ENCODE peak calls at places on chromosomes 13 and 19, in eight cellular contexts. A is fibroblast of the aortic adventitia; S is psoas muscle; R is fibroblast of pulmonary artery; V is fibroblast of villous mesenchyme; O is CD8-positive, alpha-beta T cell; B is fibroblast of lung; J is ovary. F is an unnamed sample.
A peak's percentile ranks its signal among the peaks of the same experiment; 100 is the strongest.

GRCh38 chr13:75836441-75836840 is 200.3 kb downstream of the LMO7 start:
- DNase-seq in A (no peak), S (no peak), R (no peak), V (no peak), O (no peak), B (no peak), J (no peak), F (no peak)

GRCh38 chr13:42075517-42075916 is 27.1 kb downstream of the DGKH start:
- DNase-seq in A (no peak), S (no peak), R (no peak), V (no peak), O (no peak), B (no peak), J (no peak), F (no peak)

GRCh38 chr13:49272296-49272695 is 24.6 kb downstream of the CDADC1 start:
- DNase-seq in A (no peak), S (no peak), R (no peak), V (no peak), O (no peak), B (no peak), J (no peak), F (no peak)

GRCh38 chr19:17491287-17491686 is 20.2 kb upstream of the PGLS start:
- DNase-seq in A (no peak), S (no peak), R (no peak), V (no peak), O (no peak), B (no peak), J (no peak), F (no peak)

GRCh38 chr13:75079226-75079625 is 402.7 kb downstream of the TBC1D4 start:
- DNase-seq in A (peak; percentile 59), S (no peak), R (peak; percentile 80), V (peak; percentile 6), O (no peak), B (peak; percentile 82), J (no peak), F (no peak)

GRCh38 chr13:79295906-79296564 is 110.0 kb downstream of the RBM26 start:
- DNase-seq in A (no peak), S (no peak), R (no peak), V (no peak), O (no peak), B (peak; percentile 7), J (no peak), F (no peak)

GRCh38 chr19:5947435-5947834 is 30.5 kb downstream of the RANBP3 start:
- DNase-seq in A (no peak), S (peak; percentile 79), R (peak; percentile 84), V (peak; percentile 94), O (no peak), B (peak; percentile 43), J (no peak), F (no peak)

GRCh38 chr19:15396436-15396835 is 16.8 kb upstream of the AKAP8 start:
- DNase-seq in A (no peak), S (no peak), R (no peak), V (no peak), O (no peak), B (no peak), J (no peak), F (no peak)

GRCh38 chr13:113819731-113820715 is 43.9 kb downstream of the GAS6 start:
- DNase-seq in A (no peak), S (peak; percentile 68), R (no peak), V (no peak), O (no peak), B (no peak), J (peak; percentile 47), F (no peak)

GRCh38 chr13:113821847-113822246 is 42.0 kb downstream of the GAS6 start:
- DNase-seq in A (no peak), S (no peak), R (no peak), V (no peak), O (no peak), B (no peak), J (peak; percentile 68), F (no peak)

GRCh38 chr13:113822266-113822665 is 41.6 kb downstream of the GAS6 start:
- DNase-seq in A (no peak), S (no peak), R (no peak), V (no peak), O (no peak), B (no peak), J (peak; percentile 40), F (no peak)

GRCh38 chr13:113819341-113819730 is 44.5 kb downstream of the GAS6 start:
- DNase-seq in A (no peak), S (peak; percentile 53), R (no peak), V (no peak), O (no peak), B (no peak), J (no peak), F (no peak)

DNA sequence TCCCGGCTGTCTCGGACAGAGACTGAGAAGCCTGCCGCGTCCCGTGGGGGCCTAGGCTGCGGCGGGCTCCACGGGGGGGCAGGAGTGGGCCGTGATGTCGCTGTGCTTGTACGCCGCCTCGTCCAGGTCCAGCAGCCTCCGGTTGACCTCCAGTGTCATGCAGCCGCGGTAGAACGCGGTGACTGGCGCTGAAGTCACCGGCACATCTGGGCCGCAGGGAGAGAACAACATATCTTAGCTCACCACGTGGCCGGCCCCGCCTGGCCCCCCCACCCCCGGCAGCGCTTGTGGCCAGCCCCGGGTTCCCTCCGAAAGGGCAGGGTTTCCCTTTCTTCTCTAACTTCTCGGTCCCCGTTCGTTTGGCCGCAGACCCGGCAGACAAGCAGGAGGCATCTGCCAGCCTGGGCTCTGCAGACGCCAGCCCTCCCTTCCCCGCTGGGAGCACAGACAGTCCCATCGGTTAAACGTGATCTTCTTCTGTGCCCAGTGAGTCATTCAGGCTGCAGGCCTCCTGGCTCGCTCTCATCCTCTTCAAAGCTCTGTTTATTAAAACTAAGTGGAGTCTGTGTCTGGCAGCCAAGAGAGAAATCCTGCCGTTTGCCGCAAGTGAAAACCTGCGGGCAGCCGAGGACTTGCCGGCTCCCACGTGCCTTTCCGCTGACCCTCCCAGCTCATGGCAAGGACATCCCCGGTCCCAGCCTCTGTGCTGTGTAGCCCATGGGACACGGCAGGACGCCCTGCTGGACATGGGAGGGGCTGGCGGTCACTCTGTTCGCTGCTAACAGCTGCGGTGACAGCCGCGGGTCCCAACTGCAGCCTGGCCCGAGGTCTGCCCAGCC is 42.8 kb downstream of the GAS6 start:
- DNase-seq in A (peak; percentile 97), S (peak; percentile 95), R (peak; percentile 92), V (peak; percentile 99), O (no peak), B (peak; percentile 99), J (peak; percentile 83), F (no peak)
- H3K4me3 ChIP-seq in A (peak overlapping the region; percentile 17), S (peak overlapping the region; percentile 45), R (peak overlapping the region; percentile 21), V (peak overlapping the region; percentile 23), O (no peak overlapping the region), B (no peak overlapping the region), J (peak overlapping the region; percentile 17), F (no peak overlapping the region)

GRCh38 chr13:110258876-110259631 is 47.9 kb downstream of the COL4A1 start:
- DNase-seq in A (peak; percentile 18), S (no peak), R (no peak), V (peak; percentile 64), O (no peak), B (peak; percentile 54), J (no peak), F (no peak)

GRCh38 chr13:110261166-110262081 is 45.5 kb downstream of the COL4A1 start:
- DNase-seq in A (no peak), S (no peak), R (no peak), V (peak; percentile 49), O (no peak), B (no peak), J (no peak), F (peak; percentile 49)

GRCh38 chr13:110262082-110262436 is 44.9 kb downstream of the COL4A1 start:
- DNase-seq in A (no peak), S (no peak), R (no peak), V (no peak), O (no peak), B (no peak), J (no peak), F (no peak)

GRCh38 chr13:110257408-110257807 is 49.5 kb downstream of the COL4A1 start:
- DNase-seq in A (no peak), S (no peak), R (no peak), V (no peak), O (no peak), B (no peak), J (no peak), F (no peak)

DNA sequence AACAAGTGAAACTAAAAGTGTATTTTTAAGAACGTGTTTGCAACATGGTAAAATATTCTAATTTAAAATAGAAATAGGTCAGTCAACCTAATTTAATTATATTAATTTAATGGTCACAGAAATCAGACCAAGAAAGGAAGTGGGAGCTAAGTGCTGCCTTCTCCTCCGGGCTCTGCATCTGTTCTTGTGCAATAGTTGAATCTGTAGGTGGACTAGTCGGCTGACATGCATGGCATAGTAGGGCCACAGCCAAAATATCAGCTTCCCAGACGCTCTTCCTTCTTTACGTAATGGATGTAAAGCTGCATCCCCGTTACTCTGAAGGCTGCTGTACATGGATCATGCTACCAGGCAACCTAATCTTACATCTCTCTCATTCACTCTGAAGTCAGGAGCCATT is 47.3 kb downstream of the COL4A1 start:
- DNase-seq in A (peak; percentile 9), S (no peak), R (no peak), V (peak; percentile 62), O (no peak), B (no peak), J (no peak), F (no peak)
- H3K4me3 ChIP-seq in A (no peak overlapping the region), S (no peak overlapping the region), R (no peak overlapping the region), V (no peak overlapping the region), O (no peak overlapping the region), B (no peak overlapping the region), J (no peak overlapping the region), F (no peak overlapping the region)

GRCh38 chr13:23610187-23610576 is 40.0 kb downstream of the TNFRSF19 start:
- DNase-seq in A (no peak), S (no peak), R (no peak), V (peak; percentile 47), O (no peak), B (peak; percentile 51), J (no peak), F (no peak)
- H3K4me3 ChIP-seq in A (no peak overlapping the region), S (peak overlapping the region; percentile 29), R (no peak overlapping the region), V (no peak overlapping the region), O (no peak overlapping the region), B (no peak overlapping the region), J (no peak overlapping the region), F (no peak overlapping the region)

GRCh38 chr13:98216711-98217110 is 39.6 kb upstream of the RNF113B start:
- DNase-seq in A (no peak), S (no peak), R (no peak), V (no peak), O (no peak), B (no peak), J (no peak), F (no peak)
- H3K4me3 ChIP-seq in A (no peak overlapping the region), S (no peak overlapping the region), R (no peak overlapping the region), V (no peak overlapping the region), O (no peak overlapping the region), B (no peak overlapping the region), J (no peak overlapping the region), F (no peak overlapping the region)

GRCh38 chr13:33867472-33867871 is 49.5 kb downstream of the RFC3 start:
- DNase-seq in A (no peak), S (no peak), R (no peak), V (no peak), O (no peak), B (no peak), J (no peak), F (no peak)
- H3K4me3 ChIP-seq in A (no peak overlapping the region), S (no peak overlapping the region), R (no peak overlapping the region), V (no peak overlapping the region), O (no peak overlapping the region), B (no peak overlapping the region), J (no peak overlapping the region), F (no peak overlapping the region)

DNA sequence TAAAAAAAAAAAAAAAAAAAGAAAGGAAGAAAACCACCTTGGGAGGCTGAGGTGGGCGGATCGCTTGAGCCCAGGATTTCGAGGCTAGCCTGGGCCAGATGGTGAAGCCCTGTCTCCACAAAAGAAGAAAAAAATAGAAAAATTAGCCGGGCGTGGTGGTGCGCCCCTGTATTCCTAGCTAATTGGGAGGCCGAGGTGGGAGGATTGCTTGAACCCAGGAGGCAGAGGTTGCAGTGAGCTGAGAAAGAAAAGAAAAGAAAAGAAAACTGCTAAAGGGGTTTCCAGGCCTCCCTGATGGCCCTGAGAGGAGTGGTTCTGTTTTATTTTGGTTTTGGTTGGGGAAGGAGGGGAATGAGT is 723 bp downstream of the ZNF473 start:
- DNase-seq in A (no peak), S (no peak), R (no peak), V (no peak), O (no peak), B (no peak), J (peak; percentile 34), F (no peak)
- H3K4me3 ChIP-seq in A (peak overlapping the region; percentile 31), S (peak overlapping the region; percentile 99), R (peak overlapping the region; percentile 99), V (peak overlapping the region; percentile 90), O (peak overlapping the region; percentile 88), B (peak overlapping the region; percentile 88), J (peak overlapping the region; percentile 71), F (peak overlapping the region; percentile 93)

F was measured in neural progenitor cell.